ENCODE peak calls at places on chromosomes 11 and 22, in four cellular contexts. One of them, this sample, is unnamed.

GRCh38 chr11:118232659-118233058 is 7.8 kb upstream of the JAML start:
- DNase-seq in GM23338: no peak
- DNase-seq in AG04449: no peak
- DNase-seq in fibroblast of lung: no peak
- DNase-seq in this sample: no peak

GRCh38 chr11:11347583-11347982 is 5.5 kb downstream of the CSNK2A3 start:
- DNase-seq in GM23338: no peak
- DNase-seq in AG04449: no peak
- DNase-seq in fibroblast of lung: no peak
- DNase-seq in this sample: no peak

GRCh38 chr11:118643142-118643994 is 36.0 kb downstream of the PHLDB1 start:
- DNase-seq in GM23338: no peak
- DNase-seq in AG04449: no peak
- DNase-seq in fibroblast of lung: no peak
- DNase-seq in this sample: no peak

GRCh38 chr11:69000391-69000790 is 12.7 kb downstream of the MRGPRF start:
- DNase-seq in GM23338: no peak
- DNase-seq in AG04449: no peak
- DNase-seq in fibroblast of lung: no peak
- DNase-seq in this sample: no peak

GRCh38 chr22:49454726-49455125 is 372.9 kb downstream of the BRD1 start:
- DNase-seq in GM23338: no peak
- DNase-seq in AG04449: no peak
- DNase-seq in fibroblast of lung: no peak
- DNase-seq in this sample: no peak

GRCh38 chr11:114342476-114342875 is 46.3 kb downstream of the NNMT start:
- DNase-seq in GM23338: no peak
- DNase-seq in AG04449: no peak
- DNase-seq in fibroblast of lung: no peak
- DNase-seq in this sample: no peak

GRCh38 chr11:10158461-10158860 is 135.6 kb downstream of the SBF2 start:
- DNase-seq in GM23338: no peak
- DNase-seq in AG04449: no peak
- DNase-seq in fibroblast of lung: peak; percentile 11
- DNase-seq in this sample: no peak

GRCh38 chr11:65743928-65744698 is 23.5 kb upstream of the RNASEH2C start:
- DNase-seq in GM23338: peak; percentile 78
- DNase-seq in AG04449: no peak
- DNase-seq in fibroblast of lung: peak; percentile 25
- DNase-seq in this sample: no peak

GRCh38 chr11:74159642-74160041 is 11.2 kb downstream of the C2CD3 start:
- DNase-seq in GM23338: no peak
- DNase-seq in AG04449: no peak
- DNase-seq in fibroblast of lung: no peak
- DNase-seq in this sample: no peak

GRCh38 chr11:117836077-117836960 is 11.8 kb upstream of the FXYD2 start:
- DNase-seq in GM23338: no peak
- DNase-seq in AG04449: no peak
- DNase-seq in fibroblast of lung: no peak
- DNase-seq in this sample: no peak

GRCh38 chr11:134289789-134290188 is 13.6 kb downstream of the GLB1L3 start:
- DNase-seq in GM23338: no peak
- DNase-seq in AG04449: no peak
- DNase-seq in fibroblast of lung: no peak
- DNase-seq in this sample: no peak

GRCh38 chr22:45007247-45007945 is 2.4 kb downstream of the PHF21B start:
- DNase-seq in GM23338: peak; percentile 87
- DNase-seq in AG04449: no peak
- DNase-seq in fibroblast of lung: peak; percentile 17
- DNase-seq in this sample: no peak

GRCh38 chr11:45333506-45333971 is 47.4 kb upstream of the SYT13 start:
- DNase-seq in GM23338: peak; percentile 76
- DNase-seq in AG04449: no peak
- DNase-seq in fibroblast of lung: peak; percentile 85
- DNase-seq in this sample: peak; percentile 6

GRCh38 chr11:6431861-6432260 is 8.9 kb downstream of the HPX start:
- DNase-seq in GM23338: no peak
- DNase-seq in AG04449: peak; percentile 45
- DNase-seq in fibroblast of lung: no peak
- DNase-seq in this sample: peak; percentile 66

GRCh38 chr22:31083923-31084810 is 3.0 kb downstream of the SMTN start:
- DNase-seq in GM23338: no peak
- DNase-seq in AG04449: no peak
- DNase-seq in fibroblast of lung: no peak
- DNase-seq in this sample: no peak

DNA sequence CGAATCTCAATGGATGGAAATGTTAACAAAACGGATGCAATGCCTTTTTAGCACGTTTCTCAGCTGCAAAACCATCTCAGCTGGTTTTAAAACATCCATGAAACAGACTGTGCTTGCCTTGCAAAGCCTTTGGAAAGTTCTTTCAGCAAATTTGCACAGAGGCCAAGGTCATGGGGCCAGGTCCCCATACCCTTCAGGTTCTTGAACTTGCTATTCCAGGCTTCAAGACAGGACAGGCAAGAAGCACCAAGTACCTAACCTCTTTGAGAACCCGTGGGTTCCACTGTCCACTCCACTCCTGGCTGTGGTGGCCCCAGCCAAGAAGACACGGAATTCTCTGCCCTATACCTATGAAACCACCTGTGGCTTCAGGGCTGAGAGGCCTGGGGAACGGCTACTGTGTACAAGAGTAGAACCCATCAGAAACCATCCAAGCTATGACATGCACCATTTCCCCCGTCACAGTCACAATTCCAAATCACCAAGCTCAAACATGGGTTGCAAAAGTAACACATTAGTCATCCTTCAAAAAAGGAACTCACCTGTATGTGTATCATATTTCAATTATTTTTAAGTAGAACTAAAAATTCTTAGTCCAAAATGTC is 17.0 kb downstream of the TNKS1BP1 start:
- DNase-seq in GM23338: no peak
- DNase-seq in AG04449: no peak
- DNase-seq in fibroblast of lung: no peak
- DNase-seq in this sample: no peak
- H3K4me3 ChIP-seq in GM23338: no peak overlapping the region
- H3K4me3 ChIP-seq in AG04449: no peak overlapping the region
- H3K4me3 ChIP-seq in fibroblast of lung: no peak overlapping the region
- H3K4me3 ChIP-seq in this sample: no peak overlapping the region

GRCh38 chr11:108559904-108560303 is 33.7 kb downstream of the EXPH5 start:
- DNase-seq in GM23338: no peak
- DNase-seq in AG04449: peak; percentile 93
- DNase-seq in fibroblast of lung: peak; percentile 62
- DNase-seq in this sample: peak; percentile 91
- H3K4me3 ChIP-seq in GM23338: no peak overlapping the region
- H3K4me3 ChIP-seq in AG04449: no peak overlapping the region
- H3K4me3 ChIP-seq in fibroblast of lung: peak overlapping the region; percentile 15
- H3K4me3 ChIP-seq in this sample: no peak overlapping the region

DNA sequence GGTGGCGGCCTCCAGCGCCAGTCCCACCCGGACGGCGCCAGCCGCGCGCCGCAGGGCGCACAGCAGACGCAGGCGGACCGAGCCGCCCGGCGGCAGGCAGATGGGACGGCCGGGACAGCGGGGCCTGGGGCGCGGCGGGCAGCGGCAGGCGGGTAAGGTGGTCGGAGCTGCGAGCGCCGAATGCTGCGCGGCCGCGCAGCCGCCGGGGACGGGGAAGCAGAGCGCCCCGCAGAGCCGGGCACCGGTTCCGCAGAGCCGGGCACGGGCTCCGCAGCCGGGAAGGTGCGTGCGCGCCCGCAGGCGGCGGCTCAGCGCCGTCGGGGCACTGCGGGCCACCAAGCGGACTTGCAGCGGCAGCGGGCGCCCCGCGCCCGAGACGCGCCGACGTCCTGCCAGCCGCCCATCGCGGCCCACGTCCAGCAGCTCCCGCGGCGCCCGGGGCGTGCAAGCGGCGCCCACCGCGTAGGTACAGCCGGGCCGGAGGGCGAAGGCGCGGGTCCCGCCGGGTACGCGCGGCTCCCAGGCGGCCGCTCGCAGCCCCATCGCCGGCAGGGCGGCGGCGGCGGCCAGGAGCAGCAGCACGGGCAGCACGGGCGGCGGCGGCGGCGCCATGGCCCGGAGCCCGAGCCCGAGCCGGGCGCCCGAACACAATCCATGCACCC is 730 bp downstream of the CELSR1 start:
- DNase-seq in GM23338: peak; percentile 47
- DNase-seq in AG04449: no peak
- DNase-seq in fibroblast of lung: no peak
- DNase-seq in this sample: no peak
- H3K4me3 ChIP-seq in GM23338: peak overlapping the region; percentile 66
- H3K4me3 ChIP-seq in AG04449: no peak overlapping the region
- H3K4me3 ChIP-seq in fibroblast of lung: no peak overlapping the region
- H3K4me3 ChIP-seq in this sample: no peak overlapping the region

DNA sequence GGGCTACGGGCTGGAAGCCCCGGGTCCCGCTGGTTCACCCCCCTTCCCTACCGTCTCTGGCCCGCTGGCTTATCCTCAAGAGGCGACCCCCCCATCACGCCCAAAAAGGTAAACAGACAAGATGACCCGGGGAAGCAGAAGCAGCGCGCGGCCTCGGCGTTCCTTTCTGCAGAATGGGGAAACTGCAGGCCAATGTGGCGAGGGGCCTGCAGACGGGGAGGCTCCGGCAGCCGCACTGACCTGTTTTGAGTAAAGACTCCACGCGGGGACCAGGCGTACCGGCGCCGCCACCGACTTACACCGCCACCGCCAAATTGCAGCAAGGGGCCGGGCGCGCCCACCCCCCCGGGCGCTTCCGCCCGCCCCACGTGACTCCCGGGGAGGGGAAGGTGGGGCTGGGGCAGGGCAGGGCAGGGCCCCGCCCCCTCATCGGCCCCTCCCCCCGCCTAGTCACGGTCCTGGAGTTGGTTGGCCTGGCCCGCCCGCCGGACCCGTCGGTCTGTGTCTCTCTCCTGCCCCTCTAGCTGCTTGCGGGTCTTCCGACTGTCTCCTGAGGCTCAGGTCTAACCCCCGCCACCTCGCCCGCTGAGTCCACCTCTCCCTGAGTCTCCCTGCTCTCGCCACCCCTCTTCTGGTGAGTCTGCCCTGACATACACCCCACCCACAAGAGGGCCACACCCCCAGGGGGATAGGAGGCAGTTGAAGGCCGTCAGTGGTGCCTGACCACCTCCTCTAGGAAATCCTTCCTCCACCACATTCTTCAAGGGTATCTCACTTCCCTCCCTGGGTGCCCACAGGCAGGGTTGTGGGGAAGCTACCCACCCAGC is at the start of gene ARAP1:
- DNase-seq in GM23338: peak; percentile 83
- DNase-seq in AG04449: no peak
- DNase-seq in fibroblast of lung: peak; percentile 65
- DNase-seq in this sample: no peak
- H3K4me3 ChIP-seq in GM23338: peak within 1 kb of the TSS; percentile 95
- H3K4me3 ChIP-seq in AG04449: peak within 1 kb of the TSS; percentile 70
- H3K4me3 ChIP-seq in fibroblast of lung: peak within 1 kb of the TSS; percentile 69
- H3K4me3 ChIP-seq in this sample: peak within 1 kb of the TSS; percentile 66

This sample was measured in skeletal muscle cell.